ENCODE peak calls at places on chromosomes 16 and 17, in nine cellular contexts. A is HT-29, L is GM03348, M is natural killer cell, X is A673, O is neural progenitor cell, C is SHP77, N is lower lobe of right lung, V is nephron progenitor cell. P is an unnamed sample.

GRCh38 chr17:21814776-21815175 is 122.5 kb downstream of the KCNJ18 start:
- DNase-seq in L (peak), V (no peak), O (no peak), M (no peak), C (no peak), A (no peak), X (no peak), N (no peak), P (no peak)

GRCh38 chr17:64147110-64148016 is 17.4 kb upstream of the ERN1 start:
- DNase-seq in A (peak), X (peak), L (no peak), C (no peak), N (no peak), V (no peak), M (no peak), O (no peak), P (no peak)

GRCh38 chr17:60586288-60586974 is 13.6 kb upstream of the PPM1D start:
- DNase-seq in M (no peak), V (peak), C (peak), O (peak), A (peak), N (no peak), X (no peak), L (no peak), P (no peak)

GRCh38 chr17:10121971-10122707 is 76.3 kb downstream of the GAS7 start:
- DNase-seq in L (no peak), M (no peak), N (no peak), A (no peak), V (no peak), O (no peak), C (no peak), X (no peak), P (no peak)

GRCh38 chr16:81544261-81544660 is 99.7 kb downstream of the CMIP start:
- DNase-seq in C (no peak), A (no peak), N (peak), V (no peak), O (no peak), X (no peak), L (no peak), M (no peak), P (no peak)

GRCh38 chr17:2158011-2158410 is 103.1 kb downstream of the HIC1 start:
- DNase-seq in A (no peak), M (no peak), O (no peak), V (no peak), X (peak), L (peak), C (no peak), N (no peak), P (no peak)

GRCh38 chr17:48970224-48970623 is 1.8 kb upstream of the GIP start:
- DNase-seq in O (no peak), N (no peak), M (no peak), C (no peak), V (no peak), X (peak), A (peak), L (no peak), P (no peak)

GRCh38 chr16:29760567-29761279 is 14.9 kb upstream of the C16orf54 start:
- DNase-seq in O (no peak), A (no peak), N (no peak), V (peak), L (no peak), M (no peak), X (no peak), C (no peak), P (no peak)

GRCh38 chr16:59126486-59126885 is 392.4 kb upstream of the GOT2 start:
- DNase-seq in L (no peak), X (no peak), O (no peak), N (no peak), V (no peak), A (no peak), M (no peak), C (no peak), P (no peak)

GRCh38 chr16:79658301-79659001 is 57.9 kb upstream of the MAF start:
- DNase-seq in N (no peak), O (peak), V (no peak), L (peak), X (no peak), M (no peak), C (no peak), A (peak), P (no peak)

GRCh38 chr16:86517033-86517432 is 6.7 kb downstream of the FOXF1 start:
- DNase-seq in C (no peak), L (no peak), V (no peak), N (no peak), A (no peak), O (no peak), X (no peak), M (no peak), P (no peak)

GRCh38 chr16:22232277-22233049 is 26.4 kb downstream of the EEF2K start:
- DNase-seq in X (no peak), M (no peak), A (peak), V (no peak), N (peak), O (no peak), L (no peak), C (no peak), P (no peak)

GRCh38 chr16:71262391-71262790 is 26.8 kb downstream of the CMTR2 start:
- DNase-seq in C (no peak), M (no peak), V (no peak), N (no peak), L (no peak), A (no peak), O (no peak), X (no peak), P (no peak)

GRCh38 chr16:30694926-30695678 is 3.9 kb upstream of the SRCAP start:
- DNase-seq in O (no peak), M (no peak), A (no peak), V (no peak), C (no peak), N (no peak), L (no peak), X (no peak), P (no peak)

GRCh38 chr16:66182592-66182991 is 183.9 kb upstream of the CDH5 start:
- DNase-seq in M (no peak), O (no peak), L (no peak), C (no peak), A (no peak), V (no peak), X (no peak), N (no peak), P (no peak)

GRCh38 chr16:89544713-89545043 is 15.8 kb upstream of the RPL13 start:
- DNase-seq in N (no peak), L (no peak), C (no peak), O (no peak), X (no peak), A (no peak), M (no peak), V (no peak), P (no peak)

GRCh38 chr17:51853857-51854256 is 304.7 kb downstream of the CA10 start:
- DNase-seq in V (no peak), N (no peak), X (no peak), O (no peak), A (no peak), L (no peak), M (no peak), C (no peak), P (no peak)